ENCODE peak calls at places on chromosomes 1 and 21, in four cellular contexts. One of them, this sample, is unnamed.

GRCh38 chr1:112530832-112531231 is 22.1 kb downstream of the WNT2B start:
- DNase-seq in body of pancreas: no peak
- DNase-seq in psoas muscle: no peak
- DNase-seq in heart left ventricle: no peak
- DNase-seq in this sample: no peak

GRCh38 chr21:33383056-33383888 is 19.9 kb upstream of the IFNGR2 start:
- DNase-seq in psoas muscle: peak; percentile 65
- DNase-seq in body of pancreas: peak; percentile 59
- DNase-seq in heart left ventricle: peak; percentile 80
- DNase-seq in this sample: peak; percentile 71

GRCh38 chr1:152426731-152427130 is 12.7 kb upstream of the CRNN start:
- DNase-seq in heart left ventricle: no peak
- DNase-seq in body of pancreas: no peak
- DNase-seq in psoas muscle: no peak
- DNase-seq in this sample: no peak

GRCh38 chr1:1124786-1125642 is 9.1 kb upstream of the C1orf159 start:
- DNase-seq in psoas muscle: no peak
- DNase-seq in heart left ventricle: no peak
- DNase-seq in body of pancreas: peak; percentile 42
- DNase-seq in this sample: no peak

GRCh38 chr1:18536356-18536755 is 55.6 kb downstream of the KLHDC7A start:
- DNase-seq in heart left ventricle: no peak
- DNase-seq in psoas muscle: no peak
- DNase-seq in body of pancreas: no peak
- DNase-seq in this sample: no peak

GRCh38 chr1:39995973-39996393 is 41.0 kb downstream of the MFSD2A start:
- DNase-seq in heart left ventricle: no peak
- DNase-seq in body of pancreas: no peak
- DNase-seq in psoas muscle: no peak
- DNase-seq in this sample: no peak

GRCh38 chr1:232599178-232600041 is 30.5 kb downstream of the SIPA1L2 start:
- DNase-seq in body of pancreas: no peak
- DNase-seq in heart left ventricle: no peak
- DNase-seq in psoas muscle: no peak
- DNase-seq in this sample: no peak

GRCh38 chr1:201649776-201650607 is 111.1 kb downstream of the NAV1 start:
- DNase-seq in heart left ventricle: peak; percentile 91
- DNase-seq in body of pancreas: peak; percentile 82
- DNase-seq in psoas muscle: peak; percentile 87
- DNase-seq in this sample: peak; percentile 88

GRCh38 chr1:10651793-10652192 is 144.7 kb downstream of the CASZ1 start:
- DNase-seq in heart left ventricle: no peak
- DNase-seq in body of pancreas: peak; percentile 55
- DNase-seq in psoas muscle: no peak
- DNase-seq in this sample: no peak

GRCh38 chr1:19825298-19825697 is 10.2 kb upstream of the RNF186 start:
- DNase-seq in heart left ventricle: no peak
- DNase-seq in psoas muscle: no peak
- DNase-seq in body of pancreas: peak; percentile 94
- DNase-seq in this sample: no peak

GRCh38 chr21:29144736-29145353 is 14.4 kb downstream of the MAP3K7CL start:
- DNase-seq in body of pancreas: no peak
- DNase-seq in psoas muscle: no peak
- DNase-seq in heart left ventricle: no peak
- DNase-seq in this sample: no peak

GRCh38 chr1:58931761-58932160 is 147.9 kb upstream of the JUN start:
- DNase-seq in psoas muscle: no peak
- DNase-seq in body of pancreas: no peak
- DNase-seq in heart left ventricle: no peak
- DNase-seq in this sample: no peak

GRCh38 chr21:32328595-32328994 is 29.9 kb downstream of the MRAP start:
- DNase-seq in psoas muscle: no peak
- DNase-seq in body of pancreas: no peak
- DNase-seq in heart left ventricle: no peak
- DNase-seq in this sample: no peak

GRCh38 chr1:28898267-28898955 is 16.0 kb upstream of the EPB41 start:
- DNase-seq in psoas muscle: no peak
- DNase-seq in body of pancreas: peak; percentile 63
- DNase-seq in heart left ventricle: no peak
- DNase-seq in this sample: no peak
- H3K4me3 ChIP-seq in psoas muscle: no peak overlapping the region
- H3K4me3 ChIP-seq in body of pancreas: no peak overlapping the region
- H3K4me3 ChIP-seq in heart left ventricle: no peak overlapping the region
- H3K4me3 ChIP-seq in this sample: no peak overlapping the region

GRCh38 chr1:2300004-2300771 is 72.1 kb downstream of the SKI start:
- DNase-seq in body of pancreas: no peak
- DNase-seq in heart left ventricle: no peak
- DNase-seq in psoas muscle: no peak
- DNase-seq in this sample: no peak
- H3K4me1 ChIP-seq in body of pancreas: peaks cover 15% of the 10 kb centered on the region
- H3K4me1 ChIP-seq in heart left ventricle: peaks cover 82% of the 10 kb centered on the region
- H3K4me1 ChIP-seq in psoas muscle: peaks cover 30% of the 10 kb centered on the region
- H3K4me1 ChIP-seq in this sample: peaks cover 52% of the 10 kb centered on the region

GRCh38 chr1:35269190-35269988 is 880 bp downstream of the ZMYM4 start:
- DNase-seq in body of pancreas: no peak
- DNase-seq in heart left ventricle: no peak
- DNase-seq in psoas muscle: no peak
- DNase-seq in this sample: no peak

GRCh38 chr1:35266306-35266705 is 2.2 kb upstream of the ZMYM4 start:
- DNase-seq in psoas muscle: no peak
- DNase-seq in body of pancreas: no peak
- DNase-seq in heart left ventricle: no peak
- DNase-seq in this sample: no peak

GRCh38 chr1:35274197-35274596 is 5.7 kb downstream of the ZMYM4 start:
- DNase-seq in body of pancreas: no peak
- DNase-seq in psoas muscle: no peak
- DNase-seq in heart left ventricle: no peak
- DNase-seq in this sample: no peak

GRCh38 chr1:35268282-35269189 is at the start of gene ZMYM4:
- DNase-seq in body of pancreas: peak; percentile 95
- DNase-seq in heart left ventricle: peak; percentile 96
- DNase-seq in psoas muscle: peak; percentile 97
- DNase-seq in this sample: peak; percentile 87

DNA sequence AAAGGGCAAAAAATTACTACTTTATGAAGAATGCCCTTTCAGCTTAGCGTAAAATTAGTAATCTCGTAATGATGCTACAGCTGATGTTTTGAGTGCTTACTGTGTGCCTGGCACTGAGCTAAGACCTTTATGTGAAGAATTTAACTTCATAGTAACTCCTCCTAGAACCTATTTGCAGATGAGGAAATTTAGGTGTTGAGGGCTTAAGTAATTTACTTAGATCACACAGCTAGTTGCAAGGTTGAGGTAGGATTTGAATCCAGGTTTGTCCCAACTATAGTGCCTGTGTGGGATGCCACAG is 1.4 kb downstream of the ZMYM4 start:
- DNase-seq in body of pancreas: no peak
- DNase-seq in psoas muscle: no peak
- DNase-seq in heart left ventricle: no peak
- DNase-seq in this sample: no peak
- H3K4me3 ChIP-seq in body of pancreas: no peak overlapping the region
- H3K4me3 ChIP-seq in psoas muscle: peak overlapping the region; percentile 89
- H3K4me3 ChIP-seq in heart left ventricle: peak overlapping the region; percentile 86
- H3K4me3 ChIP-seq in this sample: peak overlapping the region; percentile 83

GRCh38 chr21:26489781-26490180 is 83.3 kb downstream of the CYYR1 start:
- DNase-seq in body of pancreas: no peak
- DNase-seq in psoas muscle: no peak
- DNase-seq in heart left ventricle: no peak
- DNase-seq in this sample: no peak
- H3K4me1 ChIP-seq in body of pancreas: no peaks in the 10 kb centered on the region
- H3K4me1 ChIP-seq in psoas muscle: no peaks in the 10 kb centered on the region
- H3K4me1 ChIP-seq in heart left ventricle: no peaks in the 10 kb centered on the region
- H3K4me1 ChIP-seq in this sample: no peaks in the 10 kb centered on the region

GRCh38 chr21:31158789-31159581 is 120.7 kb upstream of the KRTAP19-8 start:
- DNase-seq in heart left ventricle: no peak
- DNase-seq in psoas muscle: no peak
- DNase-seq in body of pancreas: no peak
- DNase-seq in this sample: no peak
- H3K4me3 ChIP-seq in heart left ventricle: no peak overlapping the region
- H3K4me3 ChIP-seq in psoas muscle: no peak overlapping the region
- H3K4me3 ChIP-seq in body of pancreas: no peak overlapping the region
- H3K4me3 ChIP-seq in this sample: no peak overlapping the region

This sample was measured in tibial artery.